ENCODE peak calls at places on chromosome 9, in seven cellular contexts. L is OCI-LY7, Q is keratinocyte, P is astrocyte, T is mammary epithelial cell, E is neural progenitor cell, W is fibroblast of lung. N is an unnamed sample.

GRCh38 chr9:127131871-127132270 is 9.4 kb upstream of the ANGPTL2 start:
- DNase-seq in L (no peak), Q (no peak), P (peak; percentile 87), T (peak; percentile 28), E (no peak), W (peak; percentile 88), N (peak; percentile 55)

GRCh38 chr9:83538172-83538889 is at the start of gene FRMD3:
- DNase-seq in L (no peak), Q (no peak), P (peak; percentile 48), T (peak; percentile 56), E (peak; percentile 91), W (peak; percentile 67), N (peak; percentile 78)

GRCh38 chr9:92600075-92600741 is 64.4 kb upstream of the ECM2 start:
- DNase-seq in L (no peak), Q (no peak), P (no peak), T (peak; percentile 24), E (no peak), W (no peak), N (no peak)

GRCh38 chr9:88994820-88995180 is 3.5 kb downstream of the S1PR3 start:
- DNase-seq in L (no peak), Q (no peak), P (peak; percentile 62), T (no peak), E (no peak), W (peak; percentile 71), N (no peak)

GRCh38 chr9:17555362-17556054 is 23.4 kb upstream of the SH3GL2 start:
- DNase-seq in L (no peak), Q (no peak), P (no peak), T (no peak), E (no peak), W (no peak), N (no peak)

GRCh38 chr9:82332018-82332773 is 343.6 kb downstream of the SPATA31D1 start:
- DNase-seq in L (no peak), Q (peak; percentile 48), P (peak; percentile 97), T (peak; percentile 87), E (no peak), W (peak; percentile 97), N (peak; percentile 75)

GRCh38 chr9:134210908-134211810 is 46.8 kb upstream of the RNU6ATAC start:
- DNase-seq in L (no peak), Q (no peak), P (no peak), T (no peak), E (no peak), W (no peak), N (no peak)

GRCh38 chr9:34929506-34930102 is 28.5 kb upstream of the PHF24 start:
- DNase-seq in L (peak; percentile 42), Q (no peak), P (peak; percentile 1), T (peak; percentile 20), E (peak; percentile 64), W (peak; percentile 14), N (peak; percentile 32)

GRCh38 chr9:89631381-89631780 is 26.6 kb downstream of the GADD45G start:
- DNase-seq in L (no peak), Q (no peak), P (no peak), T (no peak), E (no peak), W (no peak), N (no peak)

GRCh38 chr9:113011911-113012381 is at the start of gene ZNF883:
- DNase-seq in L (no peak), Q (no peak), P (peak; percentile 62), T (peak; percentile 48), E (peak; percentile 74), W (peak; percentile 69), N (no peak)

GRCh38 chr9:94827584-94828304 is 101.2 kb downstream of the AOPEP start:
- DNase-seq in L (no peak), Q (no peak), P (peak; percentile 71), T (no peak), E (no peak), W (peak; percentile 69), N (no peak)

GRCh38 chr9:121298689-121299112 is 30.7 kb downstream of the GSN start:
- DNase-seq in L (no peak), Q (no peak), P (no peak), T (no peak), E (peak; percentile 16), W (no peak), N (no peak)

GRCh38 chr9:15606667-15607472 is 54.0 kb downstream of the CCDC171 start:
- DNase-seq in L (peak; percentile 70), Q (no peak), P (peak; percentile 16), T (peak; percentile 36), E (peak; percentile 30), W (peak; percentile 12), N (peak; percentile 72)

GRCh38 chr9:29203216-29203930 is 1630.1 kb upstream of the C9orf72 start:
- DNase-seq in L (no peak), Q (no peak), P (no peak), T (peak; percentile 27), E (no peak), W (no peak), N (peak; percentile 44)

DNA sequence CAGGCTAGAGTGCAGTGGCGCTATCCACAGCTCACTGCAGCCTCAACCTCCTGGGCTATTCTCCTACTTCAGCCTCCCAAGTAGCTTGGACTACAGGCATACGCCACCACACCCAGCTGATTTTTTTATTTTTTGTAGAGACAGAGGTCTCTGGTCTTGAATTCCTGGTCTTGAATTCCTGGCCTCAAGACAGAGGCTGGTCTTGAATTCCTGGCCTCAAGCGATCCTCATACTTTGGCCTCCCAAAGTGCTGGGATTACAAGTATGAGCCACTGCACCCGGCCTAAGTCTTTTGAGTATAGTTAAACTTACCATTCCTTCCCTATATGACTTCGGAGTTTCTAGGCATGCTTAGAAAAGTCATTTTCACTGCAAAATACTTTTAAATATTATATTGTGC is 29.4 kb downstream of the ECPAS start:
- DNase-seq in L (no peak), Q (no peak), P (no peak), T (no peak), E (no peak), W (no peak), N (no peak)
- H4K20me1 ChIP-seq in L (peaks cover 6% of the 10 kb centered on the region), Q (peaks cover 6% of the 10 kb centered on the region), P (peaks cover 73% of the 10 kb centered on the region), T (peaks cover 2% of the 10 kb centered on the region), E (no peaks in the 10 kb centered on the region), W (no peaks in the 10 kb centered on the region), N (peaks cover 44% of the 10 kb centered on the region)

DNA sequence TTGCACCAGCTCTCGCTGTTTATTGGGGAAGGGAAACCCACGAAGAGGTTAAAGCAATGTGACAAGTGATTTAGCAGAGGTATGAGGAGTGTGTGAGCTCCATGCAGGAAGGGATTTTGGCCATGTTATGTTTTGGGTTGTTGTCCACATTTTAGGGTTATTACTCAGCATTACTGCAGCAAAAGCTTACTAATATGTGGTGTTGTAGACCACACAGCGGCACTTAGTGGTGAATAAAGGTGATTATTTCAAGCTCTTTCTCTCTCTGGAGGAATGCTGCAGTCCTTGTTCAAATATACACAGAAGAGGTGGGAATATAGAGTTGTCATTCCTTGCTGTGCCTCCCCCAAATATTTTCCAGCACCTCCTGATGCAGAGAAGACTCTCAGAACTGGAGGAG is 29.7 kb upstream of the AKNA start:
- DNase-seq in L (no peak), Q (no peak), P (peak; percentile 83), T (peak; percentile 26), E (no peak), W (peak; percentile 87), N (peak; percentile 38)
- TF ChIP-seq CTCF in L (peak; percentile 56), Q (no peak), P (no peak), T (no peak), E (no peak), W (peak; percentile 28), N (peak; percentile 40)

GRCh38 chr9:125559894-125560293 is 147.1 kb downstream of the MAPKAP1 start:
- DNase-seq in L (no peak), Q (no peak), P (no peak), T (no peak), E (no peak), W (no peak), N (no peak)
- H3K4me3 ChIP-seq in L (no peak overlapping the region), Q (no peak overlapping the region), P (no peak overlapping the region), T (no peak overlapping the region), E (no peak overlapping the region), W (no peak overlapping the region), N (no peak overlapping the region)

GRCh38 chr9:129816501-129817435 is 7.2 kb downstream of the TOR1A start:
- DNase-seq in L (no peak), Q (no peak), P (no peak), T (no peak), E (no peak), W (no peak), N (no peak)

GRCh38 chr9:129815278-129815677 is 8.7 kb downstream of the TOR1A start:
- DNase-seq in L (no peak), Q (no peak), P (no peak), T (no peak), E (no peak), W (no peak), N (no peak)

GRCh38 chr9:129813661-129814060 is 10.3 kb downstream of the TOR1A start:
- DNase-seq in L (no peak), Q (no peak), P (no peak), T (no peak), E (no peak), W (no peak), N (no peak)

GRCh38 chr9:129812385-129812784 is 9.4 kb downstream of the TOR1B start:
- DNase-seq in L (no peak), Q (no peak), P (no peak), T (no peak), E (no peak), W (no peak), N (no peak)

DNA sequence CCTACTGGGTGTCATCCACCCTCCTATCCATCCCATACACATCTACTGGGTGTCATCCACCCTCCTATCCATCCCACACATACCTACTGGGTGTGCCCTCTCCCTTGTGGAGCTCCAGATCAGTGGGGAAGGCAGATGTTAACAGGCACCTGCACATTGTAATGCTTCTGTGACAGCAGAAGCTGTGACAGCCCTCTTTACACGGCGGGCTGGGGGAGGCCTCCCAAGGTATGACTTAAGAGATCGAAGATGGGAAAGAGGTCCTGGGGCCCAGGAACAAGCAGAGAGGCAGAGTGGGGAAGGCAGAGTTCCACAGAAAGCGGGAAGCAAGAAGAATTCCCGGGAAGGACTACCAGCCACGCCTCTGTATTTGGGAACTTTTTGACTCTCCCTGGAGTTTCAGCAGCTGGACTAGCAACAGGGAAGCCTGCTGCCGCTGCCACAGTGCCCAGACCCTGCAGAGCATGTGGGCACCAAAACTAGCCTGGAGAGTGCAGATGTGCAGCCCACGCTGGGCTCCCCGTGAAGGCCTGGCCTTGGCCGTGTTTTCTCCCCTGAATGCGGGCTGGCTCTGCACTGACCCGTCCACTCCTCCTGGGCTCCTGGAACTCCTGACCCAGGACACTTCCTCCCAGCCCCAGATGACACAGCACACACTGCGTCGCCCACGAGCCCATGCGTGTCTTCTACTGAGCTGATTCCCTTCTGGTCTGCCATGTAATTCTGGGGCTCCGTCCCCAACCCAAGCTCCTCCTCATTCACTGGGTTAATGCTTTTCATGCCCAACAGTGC is 9.3 kb downstream of the TOR1A start:
- DNase-seq in L (no peak), Q (no peak), P (no peak), T (no peak), E (no peak), W (no peak), N (no peak)
- H4K20me1 ChIP-seq in L (no peaks in the 10 kb centered on the region), Q (no peaks in the 10 kb centered on the region), P (peaks cover 32% of the 10 kb centered on the region), T (no peaks in the 10 kb centered on the region), E (peaks cover 16% of the 10 kb centered on the region), W (no peaks in the 10 kb centered on the region), N (no peaks in the 10 kb centered on the region)

GRCh38 chr9:124457887-124458431 is 7.7 kb downstream of the ADGRD2 start:
- DNase-seq in L (no peak), Q (no peak), P (no peak), T (no peak), E (no peak), W (no peak), N (no peak)
- TF ChIP-seq CTCF in L (peak; percentile 21), Q (peak; percentile 15), P (no peak), T (peak; percentile 11), E (no peak), W (no peak), N (no peak)